ENCODE peak calls at places on chromosomes 4 and X, in four cellular contexts. N, R, Z and L are unnamed samples.

GRCh38 chr4:70721747-70722146 is at the start of gene RUFY3:
- DNase-seq in N (no peak), R (no peak), Z (peak), L (no peak)

GRCh38 chr4:4524364-4524763 is 17.5 kb downstream of the STX18 start:
- DNase-seq in N (peak), R (no peak), Z (no peak), L (no peak)

GRCh38 chr4:183180621-183181020 is 81.6 kb downstream of the WWC2 start:
- DNase-seq in N (no peak), R (no peak), Z (no peak), L (no peak)

GRCh38 chr4:153758136-153758535 is 1.7 kb downstream of the RNF175 start:
- DNase-seq in N (no peak), R (no peak), Z (no peak), L (no peak)

GRCh38 chrX:104324871-104325585 is 70.3 kb upstream of the ESX1 start:
- DNase-seq in N (no peak), R (no peak), Z (no peak), L (no peak)

GRCh38 chr4:36320130-36320902 is 38.9 kb downstream of the DTHD1 start:
- DNase-seq in N (no peak), R (no peak), Z (no peak), L (no peak)

GRCh38 chr4:168604496-168605373 is 107.9 kb downstream of the PALLD start:
- DNase-seq in N (no peak), R (no peak), Z (peak), L (peak)

GRCh38 chr4:10164877-10165283 is 48.3 kb upstream of the WDR1 start:
- DNase-seq in N (no peak), R (no peak), Z (peak), L (no peak)

GRCh38 chr4:27973056-27973455 is 1112.4 kb downstream of the STIM2 start:
- DNase-seq in N (no peak), R (no peak), Z (no peak), L (no peak)

GRCh38 chrX:40172169-40172979 is 74.6 kb upstream of the BCOR start:
- DNase-seq in N (peak), R (peak), Z (no peak), L (no peak)

GRCh38 chr4:71074452-71075299 is 81.2 kb downstream of the DCK start:
- DNase-seq in N (no peak), R (no peak), Z (no peak), L (no peak)

GRCh38 chr4:13548984-13549546 is 4.8 kb upstream of the NKX3-2 start:
- DNase-seq in N (peak), R (no peak), Z (peak), L (peak)

GRCh38 chr4:156763511-156763910 is 208.1 kb downstream of the PDGFC start:
- DNase-seq in N (no peak), R (no peak), Z (no peak), L (no peak)

GRCh38 chrX:150983526-150984163 is 510 bp downstream of the HMGB3 start:
- DNase-seq in N (no peak), R (no peak), Z (no peak), L (no peak)

GRCh38 chr4:7189066-7189465 is 3.3 kb upstream of the SORCS2 start:
- DNase-seq in N (peak), R (no peak), Z (no peak), L (peak)

GRCh38 chr4:80173387-80173786 is 23.9 kb upstream of the PRDM8 start:
- DNase-seq in N (no peak), R (no peak), Z (no peak), L (no peak)

GRCh38 chr4:46956451-46956850 is 36.9 kb downstream of the GABRA4 start:
- DNase-seq in N (no peak), R (no peak), Z (no peak), L (no peak)

GRCh38 chr4:100493756-100494155 is 24.1 kb downstream of the EMCN start:
- DNase-seq in N (no peak), R (no peak), Z (no peak), L (no peak)

GRCh38 chr4:47071863-47072441 is 40.6 kb downstream of the GABRB1 start:
- DNase-seq in N (no peak), R (no peak), Z (no peak), L (no peak)

GRCh38 chrX:2583194-2584162 is 82.7 kb upstream of the DHRSX start:
- DNase-seq in N (no peak), R (no peak), Z (no peak), L (no peak)

GRCh38 chrX:83469551-83469950 is 38.5 kb upstream of the POU3F4 start:
- DNase-seq in N (no peak), R (no peak), Z (peak), L (no peak)

GRCh38 chr4:1603413-1604135 is 80.5 kb downstream of the FAM53A start:
- DNase-seq in N (peak), R (no peak), Z (no peak), L (no peak)

GRCh38 chr4:46389301-46389761 is 597 bp downstream of the GABRA2 start:
- DNase-seq in N (no peak), R (no peak), Z (no peak), L (no peak)

GRCh38 chr4:52550186-52550585 is 108.9 kb downstream of the USP46 start:
- DNase-seq in N (no peak), R (no peak), Z (no peak), L (no peak)

GRCh38 chrX:131564553-131565229 is 20.8 kb downstream of the OR13H1 start:
- DNase-seq in N (no peak), R (no peak), Z (no peak), L (no peak)

GRCh38 chrX:71492086-71493065 is 40.5 kb upstream of the OGT start:
- DNase-seq in N (peak), R (no peak), Z (peak), L (peak)

GRCh38 chr4:152896819-152897218 is 39.3 kb upstream of the FHDC1 start:
- DNase-seq in N (no peak), R (no peak), Z (no peak), L (no peak)

GRCh38 chr4:184168406-184169019 is 49.2 kb downstream of the ENPP6 start:
- DNase-seq in N (peak), R (no peak), Z (peak), L (peak)

GRCh38 chrX:64975989-64976672 is at the start of gene ZC4H2:
- DNase-seq in N (peak), R (no peak), Z (peak), L (peak)

GRCh38 chr4:13294961-13295605 is 189.1 kb downstream of the RAB28 start:
- DNase-seq in N (no peak), R (no peak), Z (no peak), L (no peak)

GRCh38 chr4:140309124-140309870 is 64.1 kb upstream of the SCOC start:
- DNase-seq in N (no peak), R (no peak), Z (no peak), L (no peak)

GRCh38 chr4:150072906-150073714 is 5.1 kb upstream of the DCLK2 start:
- DNase-seq in N (no peak), R (no peak), Z (no peak), L (no peak)

GRCh38 chrX:134933248-134933647 is 57.5 kb upstream of the SMIM10 start:
- DNase-seq in N (no peak), R (no peak), Z (no peak), L (no peak)

GRCh38 chrX:134932528-134933217 is 58.1 kb upstream of the SMIM10 start:
- DNase-seq in N (no peak), R (no peak), Z (no peak), L (no peak)

GRCh38 chrX:134935286-134935685 is 55.5 kb upstream of the SMIM10 start:
- DNase-seq in N (no peak), R (no peak), Z (no peak), L (no peak)

GRCh38 chrX:134931550-134931949 is 59.2 kb upstream of the SMIM10 start:
- DNase-seq in N (no peak), R (no peak), Z (no peak), L (no peak)

GRCh38 chrX:134933911-134934310 is 56.9 kb upstream of the SMIM10 start:
- DNase-seq in N (no peak), R (no peak), Z (no peak), L (no peak)
- H3K4me3 ChIP-seq in N (no peak), R (no peak), Z (no peak), L (no peak)

GRCh38 chr4:84948056-84948455 is 18.4 kb downstream of the WDFY3 start:
- DNase-seq in N (no peak), R (no peak), Z (no peak), L (no peak)
- TF ChIP-seq POLR2A in N (no peak), R (no peak), Z (no peak), L (no peak)

GRCh38 chr4:108094923-108095482 is 73.7 kb downstream of the LEF1 start:
- DNase-seq in N (no peak), R (no peak), Z (no peak), L (no peak)
- H3K4me3 ChIP-seq in N (no peak), R (no peak), Z (no peak), L (no peak)

GRCh38 chr4:40630335-40631021 is 814 bp upstream of the RBM47 start:
- DNase-seq in N (peak), R (no peak), Z (peak), L (no peak)
- TF ChIP-seq POLR2A in N (no peak), R (no peak), Z (peak), L (no peak)

DNA sequence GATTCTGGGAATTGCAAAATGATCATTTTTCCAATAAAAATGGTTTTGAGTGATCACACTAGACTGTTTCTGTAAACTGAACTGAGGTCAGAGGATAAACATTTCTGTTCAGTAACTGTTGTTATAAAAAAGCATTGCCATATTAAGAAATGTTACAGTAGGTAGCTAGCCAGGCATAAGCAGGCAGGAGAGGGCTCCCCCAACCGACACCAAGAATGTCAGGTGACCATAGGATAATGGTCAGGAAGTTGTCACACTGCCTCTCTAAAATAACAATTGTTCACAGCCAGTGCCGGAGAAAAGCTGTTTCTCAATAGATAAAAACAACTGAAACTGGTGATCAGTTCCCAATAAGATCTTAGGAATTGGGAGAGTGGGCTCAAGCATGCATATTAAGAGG is 306.2 kb upstream of the SLIT2 start:
- DNase-seq in N (no peak), R (no peak), Z (no peak), L (no peak)
- H3K4me3 ChIP-seq in N (no peak), R (no peak), Z (no peak), L (no peak)

GRCh38 chr4:185425600-185426352 is at the start of gene UFSP2:
- DNase-seq in N (peak), R (no peak), Z (peak), L (peak)
- TF ChIP-seq POLR2A in N (peak), R (no peak), Z (peak), L (no peak)

DNA sequence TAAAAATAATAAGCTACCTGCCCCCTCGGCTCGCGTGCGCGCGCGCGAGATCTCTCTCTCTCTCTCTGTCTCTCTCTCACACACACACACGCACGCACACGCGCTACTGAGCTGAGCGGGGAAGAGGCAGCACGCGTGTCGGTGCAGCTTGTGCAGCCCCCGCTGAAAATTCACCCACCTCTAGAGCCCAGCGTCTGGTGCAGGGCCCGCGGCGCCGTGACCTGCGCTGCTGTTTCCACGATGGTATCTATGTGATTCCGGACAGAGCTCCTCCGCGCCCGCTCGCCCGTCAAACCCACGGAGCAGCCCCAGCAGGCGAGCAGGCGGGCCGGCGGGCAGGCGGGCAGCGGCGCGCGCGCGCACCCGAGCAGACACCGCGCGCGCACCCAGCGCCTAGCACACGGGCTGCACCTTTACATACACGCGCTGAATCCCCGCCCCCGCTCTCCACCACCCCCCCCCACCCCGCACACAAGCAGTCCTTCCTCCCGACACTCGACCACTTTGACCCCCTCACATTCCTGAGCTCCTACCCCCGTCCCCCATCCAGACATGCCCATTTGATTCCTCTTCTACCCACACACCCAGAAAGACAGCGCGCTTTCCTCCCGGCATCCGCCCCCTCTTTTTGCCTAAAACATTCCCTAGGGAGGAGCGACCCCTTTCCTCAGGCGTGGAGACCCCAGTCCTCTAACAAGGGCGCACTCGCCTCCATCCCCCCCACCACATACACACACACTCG is 1.0 kb downstream of the SLITRK4 start:
- DNase-seq in N (no peak), R (no peak), Z (peak), L (no peak)
- H3K4me3 ChIP-seq in N (no peak), R (peak), Z (peak), L (no peak)